ENCODE peak calls at places on chromosomes 3 and 15, in six cellular contexts. D, Z, A, P, S and N are unnamed samples.

GRCh38 chr15:63896336-63897115 is 62.8 kb upstream of the HERC1 start:
- DNase-seq in D (no peak), Z (peak; percentile 33), A (no peak), P (no peak), S (peak; percentile 83), N (no peak)

GRCh38 chr15:52083603-52084002 is 29.0 kb downstream of the BCL2L10 start:
- DNase-seq in D (no peak), Z (no peak), A (no peak), P (no peak), S (no peak), N (no peak)

GRCh38 chr3:179189764-179190163 is 41.6 kb downstream of the PIK3CA start:
- DNase-seq in D (no peak), Z (peak; percentile 32), A (no peak), P (no peak), S (peak; percentile 58), N (no peak)

GRCh38 chr3:153881201-153881600 is 240.0 kb upstream of the ARHGEF26 start:
- DNase-seq in D (no peak), Z (no peak), A (no peak), P (no peak), S (no peak), N (no peak)

GRCh38 chr3:109081746-109082510 is 36.0 kb downstream of the MORC1 start:
- DNase-seq in D (peak; percentile 12), Z (peak; percentile 67), A (no peak), P (no peak), S (peak; percentile 48), N (peak; percentile 52)

GRCh38 chr3:184757010-184757651 is 45.3 kb upstream of the MAGEF1 start:
- DNase-seq in D (no peak), Z (peak; percentile 64), A (peak; percentile 39), P (no peak), S (peak; percentile 18), N (no peak)

GRCh38 chr3:126316515-126316939 is 40.7 kb downstream of the KLF15 start:
- DNase-seq in D (no peak), Z (no peak), A (no peak), P (no peak), S (no peak), N (peak; percentile 34)

GRCh38 chr3:21509706-21510105 is 241.3 kb downstream of the ZNF385D start:
- DNase-seq in D (no peak), Z (no peak), A (no peak), P (no peak), S (no peak), N (no peak)

GRCh38 chr3:136023264-136023978 is 57.9 kb downstream of the PPP2R3A start:
- DNase-seq in D (no peak), Z (peak; percentile 44), A (no peak), P (no peak), S (no peak), N (no peak)